ENCODE peak calls at places on chromosome 1, in six cellular contexts. T is pancreas, G is esophagus muscularis mucosa, N is PC-3, O is stomach, F is kidney. H is an unnamed sample.

GRCh38 chr1:29420196-29420595 is 183.9 kb downstream of the PTPRU start:
- DNase-seq in T (no peak), G (no peak), N (no peak), O (no peak), F (no peak), H (no peak)

GRCh38 chr1:8937701-8938100 is 8.0 kb upstream of the CA6 start:
- DNase-seq in T (no peak), G (no peak), N (no peak), O (no peak), F (no peak), H (peak; percentile 44)

GRCh38 chr1:162823231-162823630 is 32.7 kb downstream of the HSD17B7 start:
- DNase-seq in T (no peak), G (no peak), N (peak; percentile 22), O (no peak), F (no peak), H (no peak)

GRCh38 chr1:58883037-58883887 is 99.4 kb upstream of the JUN start:
- DNase-seq in T (peak; percentile 67), G (no peak), N (peak; percentile 98), O (peak; percentile 85), F (peak; percentile 81), H (peak; percentile 96)

GRCh38 chr1:20284046-20284445 is 6.6 kb upstream of the VWA5B1 start:
- DNase-seq in T (no peak), G (no peak), N (no peak), O (no peak), F (no peak), H (no peak)

GRCh38 chr1:192702212-192702993 is 66.5 kb downstream of the RGS13 start:
- DNase-seq in T (no peak), G (no peak), N (peak; percentile 79), O (no peak), F (no peak), H (peak; percentile 36)

GRCh38 chr1:88892146-88892877 is 945 bp upstream of the GTF2B start:
- DNase-seq in T (peak; percentile 27), G (no peak), N (peak; percentile 95), O (no peak), F (no peak), H (peak; percentile 32)

GRCh38 chr1:218546314-218546713 is 201.2 kb downstream of the TGFB2 start:
- DNase-seq in T (no peak), G (no peak), N (peak; percentile 39), O (no peak), F (no peak), H (no peak)

GRCh38 chr1:31036749-31037500 is 28.6 kb downstream of the PUM1 start:
- DNase-seq in T (no peak), G (no peak), N (no peak), O (no peak), F (no peak), H (peak; percentile 32)

GRCh38 chr1:75615664-75616435 is 4.9 kb upstream of the SLC44A5 start:
- DNase-seq in T (peak; percentile 14), G (no peak), N (peak; percentile 16), O (peak; percentile 28), F (peak; percentile 65), H (no peak)

GRCh38 chr1:150221552-150221951 is 14.4 kb downstream of the ANP32E start:
- DNase-seq in T (no peak), G (no peak), N (peak; percentile 64), O (no peak), F (no peak), H (no peak)

GRCh38 chr1:46444466-46444865 is 45.2 kb upstream of the DMBX1 start:
- DNase-seq in T (no peak), G (no peak), N (no peak), O (no peak), F (no peak), H (no peak)

GRCh38 chr1:70169018-70169839 is 36.1 kb downstream of the LRRC40 start:
- DNase-seq in T (no peak), G (no peak), N (no peak), O (no peak), F (no peak), H (no peak)

GRCh38 chr1:26016944-26017545 is 4.5 kb upstream of the EXTL1 start:
- DNase-seq in T (no peak), G (no peak), N (no peak), O (no peak), F (no peak), H (no peak)

GRCh38 chr1:10598088-10598712 is 123.5 kb downstream of the PEX14 start:
- DNase-seq in T (no peak), G (no peak), N (peak; percentile 10), O (peak; percentile 43), F (no peak), H (no peak)

GRCh38 chr1:119141020-119141424 is 569 bp upstream of the WARS2 start:
- DNase-seq in T (peak; percentile 29), G (no peak), N (peak; percentile 43), O (no peak), F (peak; percentile 63), H (peak; percentile 4)

GRCh38 chr1:2606806-2607680 is 20.5 kb downstream of the PRXL2B start:
- DNase-seq in T (no peak), G (no peak), N (no peak), O (no peak), F (peak; percentile 76), H (no peak)

GRCh38 chr1:84722794-84723193 is 32.5 kb upstream of the SSX2IP start:
- DNase-seq in T (no peak), G (no peak), N (no peak), O (no peak), F (no peak), H (no peak)

GRCh38 chr1:191643060-191643459 is 515.2 kb upstream of the RGS18 start:
- DNase-seq in T (no peak), G (no peak), N (no peak), O (no peak), F (no peak), H (no peak)

GRCh38 chr1:17984510-17985085 is 123.0 kb upstream of the IGSF21 start:
- DNase-seq in T (peak; percentile 36), G (no peak), N (peak; percentile 32), O (peak; percentile 31), F (no peak), H (no peak)

GRCh38 chr1:86062458-86062857 is 94.1 kb downstream of the COL24A1 start:
- DNase-seq in T (no peak), G (no peak), N (peak; percentile 7), O (no peak), F (no peak), H (no peak)

GRCh38 chr1:168312718-168313604 is 32.3 kb downstream of the TBX19 start:
- DNase-seq in T (no peak), G (no peak), N (no peak), O (no peak), F (no peak), H (peak; percentile 65)

GRCh38 chr1:1075148-1075935 is 1.2 kb upstream of the RNF223 start:
- DNase-seq in T (no peak), G (no peak), N (no peak), O (no peak), F (peak; percentile 77), H (no peak)

GRCh38 chr1:228073870-228074545 is 8.5 kb upstream of the ARF1 start:
- DNase-seq in T (no peak), G (no peak), N (no peak), O (peak; percentile 31), F (no peak), H (no peak)

GRCh38 chr1:110976089-110976488 is 12.4 kb upstream of the LRIF1 start:
- DNase-seq in T (no peak), G (no peak), N (peak; percentile 69), O (no peak), F (no peak), H (no peak)

GRCh38 chr1:100456880-100457279 is 81.1 kb upstream of the GPR88 start:
- DNase-seq in T (no peak), G (no peak), N (no peak), O (no peak), F (no peak), H (no peak)

GRCh38 chr1:153572569-153573015 is 6.9 kb upstream of the S100A2 start:
- DNase-seq in T (peak; percentile 88), G (no peak), N (peak; percentile 94), O (peak; percentile 91), F (peak; percentile 91), H (peak; percentile 70)

GRCh38 chr1:201791051-201791774 is 37.7 kb upstream of the IPO9 start:
- DNase-seq in T (no peak), G (no peak), N (no peak), O (no peak), F (no peak), H (no peak)

GRCh38 chr1:201793306-201793925 is 35.5 kb upstream of the IPO9 start:
- DNase-seq in T (no peak), G (no peak), N (no peak), O (no peak), F (no peak), H (no peak)

GRCh38 chr1:201791775-201792166 is 37.2 kb upstream of the IPO9 start:
- DNase-seq in T (no peak), G (no peak), N (no peak), O (no peak), F (no peak), H (no peak)

GRCh38 chr1:201792534-201793305 is 36.2 kb upstream of the IPO9 start:
- DNase-seq in T (peak; percentile 88), G (peak; percentile 96), N (peak; percentile 83), O (peak; percentile 81), F (peak; percentile 72), H (no peak)

GRCh38 chr1:201795066-201795465 is 33.9 kb upstream of the IPO9 start:
- DNase-seq in T (no peak), G (no peak), N (peak; percentile 36), O (no peak), F (no peak), H (no peak)
- TF ChIP-seq CTCF in T (no peak), G (peak; percentile 22), N (peak; percentile 61), O (no peak), F (peak; percentile 4), H (peak; percentile 62)

GRCh38 chr1:93328809-93329477 is 16.8 kb upstream of the DR1 start:
- DNase-seq in T (no peak), G (no peak), N (peak; percentile 11), O (no peak), F (no peak), H (no peak)
- H3K4me1 ChIP-seq in T (no peaks in the 10 kb centered on the region), G (peaks cover 4% of the 10 kb centered on the region), N (peaks cover 31% of the 10 kb centered on the region), O (no peaks in the 10 kb centered on the region), F (no peaks in the 10 kb centered on the region), H (peaks cover 13% of the 10 kb centered on the region)

DNA sequence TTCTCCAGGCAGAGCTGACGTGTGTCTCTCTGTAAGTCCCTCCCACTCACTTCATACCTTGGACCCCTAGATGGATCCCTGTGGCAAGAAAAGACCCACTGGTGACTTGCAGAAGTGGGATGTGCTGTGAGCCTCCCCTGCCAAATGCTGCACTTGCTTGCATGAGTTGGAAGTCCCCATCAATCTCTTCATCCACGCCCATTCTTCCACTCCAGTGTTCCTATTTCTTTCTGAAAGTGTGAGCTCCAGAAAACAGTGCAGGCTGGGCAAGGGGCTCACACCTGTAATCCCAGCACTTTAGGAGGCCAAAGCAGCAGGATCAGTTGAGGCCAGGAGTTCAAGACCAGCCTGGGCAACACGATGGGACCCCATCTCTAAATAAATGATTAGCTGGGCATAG is 254.1 kb upstream of the IRF2BP2 start:
- DNase-seq in T (no peak), G (no peak), N (no peak), O (no peak), F (no peak), H (no peak)
- H3K27ac ChIP-seq in T (no peak overlapping the region), G (peak overlapping the region; percentile 76), N (no peak overlapping the region), O (peak overlapping the region; percentile 73), F (no peak overlapping the region), H (no peak overlapping the region)

DNA sequence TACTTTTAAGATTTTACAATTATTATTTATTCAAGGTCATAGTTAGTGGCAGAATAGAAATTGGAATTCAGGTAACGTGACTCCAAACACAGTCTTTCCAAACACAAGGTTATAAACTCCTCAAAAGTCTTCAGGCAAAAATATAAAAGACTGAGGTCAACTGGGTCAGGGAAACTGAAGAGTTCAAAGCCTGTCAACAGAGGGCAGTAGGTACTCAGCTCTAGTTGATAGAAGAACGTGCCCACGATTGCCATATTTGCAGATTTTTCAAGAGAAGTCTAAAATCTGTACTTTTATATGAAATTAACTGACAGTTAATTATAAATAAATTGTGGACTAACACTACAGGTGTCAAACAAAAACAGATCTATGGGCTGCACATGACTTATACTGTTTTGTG is 135.0 kb downstream of the LHX4 start:
- DNase-seq in T (no peak), G (no peak), N (peak; percentile 21), O (no peak), F (no peak), H (no peak)
- TF ChIP-seq CTCF in T (no peak), G (no peak), N (peak; percentile 54), O (no peak), F (peak; percentile 48), H (peak; percentile 44)

H was measured in foreskin keratinocyte.